ENCODE peak calls at places on chromosomes 12 and 14, in eight cellular contexts. F is tibial nerve, Z is A549, X is K562, H is SK-N-SH, I is stomach, S is ovary, B is transverse colon. M is an unnamed sample.

GRCh38 chr14:91369628-91370445 is 47.8 kb downstream of the CCDC88C start:
- DNase-seq in F (no peak), Z (no peak), X (no peak), H (no peak), I (no peak), S (no peak), B (no peak), M (no peak)

GRCh38 chr12:112121780-112122565 is 3.4 kb upstream of the TRAFD1 start:
- DNase-seq in F (peak; percentile 55), Z (peak; percentile 79), X (no peak), H (no peak), I (peak; percentile 60), S (peak; percentile 80), B (peak; percentile 64), M (no peak)

GRCh38 chr12:83823386-83824045 is 1089.1 kb downstream of the SLC6A15 start:
- DNase-seq in F (no peak), Z (peak; percentile 61), X (peak; percentile 5), H (peak; percentile 12), I (peak; percentile 63), S (no peak), B (peak; percentile 21), M (no peak)

GRCh38 chr12:46165191-46165590 is 103.7 kb downstream of the SLC38A1 start:
- DNase-seq in F (no peak), Z (no peak), X (no peak), H (no peak), I (no peak), S (no peak), B (no peak), M (no peak)

GRCh38 chr14:102206901-102207300 is 67.2 kb downstream of the WDR20 start:
- DNase-seq in F (no peak), Z (no peak), X (no peak), H (no peak), I (peak; percentile 24), S (no peak), B (no peak), M (no peak)

GRCh38 chr14:43356984-43357545 is 1150.0 kb downstream of the FSCB start:
- DNase-seq in F (no peak), Z (no peak), X (no peak), H (no peak), I (no peak), S (no peak), B (no peak), M (no peak)

GRCh38 chr12:98516184-98516873 is 939 bp downstream of the TMPO start:
- DNase-seq in F (peak; percentile 33), Z (peak; percentile 95), X (no peak), H (peak; percentile 80), I (peak; percentile 71), S (peak; percentile 72), B (peak; percentile 82), M (no peak)

GRCh38 chr12:92408072-92408900 is 262.6 kb upstream of the BTG1 start:
- DNase-seq in F (no peak), Z (peak; percentile 65), X (peak; percentile 23), H (peak; percentile 55), I (peak; percentile 31), S (no peak), B (peak; percentile 56), M (no peak)

GRCh38 chr14:20409226-20409625 is 4.1 kb downstream of the TEP1 start:
- DNase-seq in F (no peak), Z (no peak), X (no peak), H (no peak), I (no peak), S (no peak), B (no peak), M (no peak)

GRCh38 chr14:89401241-89401640 is 15.8 kb downstream of the FOXN3 start:
- DNase-seq in F (no peak), Z (no peak), X (no peak), H (no peak), I (no peak), S (no peak), B (no peak), M (peak; percentile 33)

GRCh38 chr14:22845821-22846625 is 9.6 kb downstream of the MMP14 start:
- DNase-seq in F (no peak), Z (no peak), X (no peak), H (no peak), I (no peak), S (no peak), B (no peak), M (peak; percentile 65)

GRCh38 chr12:66495709-66496108 is 183.2 kb downstream of the GRIP1 start:
- DNase-seq in F (no peak), Z (no peak), X (no peak), H (no peak), I (no peak), S (no peak), B (no peak), M (no peak)

GRCh38 chr14:103129301-103130016 is 6.2 kb downstream of the TNFAIP2 start:
- DNase-seq in F (no peak), Z (no peak), X (no peak), H (peak; percentile 41), I (no peak), S (no peak), B (no peak), M (no peak)

GRCh38 chr12:106118278-106118820 is 20.4 kb downstream of the NUAK1 start:
- DNase-seq in F (no peak), Z (no peak), X (no peak), H (no peak), I (no peak), S (no peak), B (no peak), M (no peak)

GRCh38 chr12:16350682-16351081 is 3.2 kb downstream of the MGST1 start:
- DNase-seq in F (peak; percentile 52), Z (peak; percentile 81), X (no peak), H (no peak), I (no peak), S (no peak), B (no peak), M (peak; percentile 70)

GRCh38 chr12:111753144-111753881 is 13.4 kb upstream of the ALDH2 start:
- DNase-seq in F (no peak), Z (peak; percentile 63), X (peak; percentile 84), H (peak; percentile 95), I (peak; percentile 67), S (peak; percentile 72), B (peak; percentile 75), M (no peak)

GRCh38 chr14:53890611-53891091 is 66.0 kb downstream of the BMP4 start:
- DNase-seq in F (no peak), Z (no peak), X (no peak), H (no peak), I (no peak), S (no peak), B (no peak), M (no peak)

GRCh38 chr12:76375470-76375869 is 27.3 kb upstream of the BBS10 start:
- DNase-seq in F (no peak), Z (peak; percentile 11), X (no peak), H (no peak), I (no peak), S (no peak), B (no peak), M (no peak)

GRCh38 chr12:4366090-4366489 is 13.4 kb downstream of the FGF23 start:
- DNase-seq in F (no peak), Z (no peak), X (no peak), H (no peak), I (no peak), S (no peak), B (no peak), M (no peak)
- H3K4me1 ChIP-seq in F (no peaks in the 10 kb centered on the region), Z (no peaks in the 10 kb centered on the region), X (no peaks in the 10 kb centered on the region), H (no peaks in the 10 kb centered on the region), I (no peaks in the 10 kb centered on the region), S (no peaks in the 10 kb centered on the region), B (no peaks in the 10 kb centered on the region), M (no peaks in the 10 kb centered on the region)

DNA sequence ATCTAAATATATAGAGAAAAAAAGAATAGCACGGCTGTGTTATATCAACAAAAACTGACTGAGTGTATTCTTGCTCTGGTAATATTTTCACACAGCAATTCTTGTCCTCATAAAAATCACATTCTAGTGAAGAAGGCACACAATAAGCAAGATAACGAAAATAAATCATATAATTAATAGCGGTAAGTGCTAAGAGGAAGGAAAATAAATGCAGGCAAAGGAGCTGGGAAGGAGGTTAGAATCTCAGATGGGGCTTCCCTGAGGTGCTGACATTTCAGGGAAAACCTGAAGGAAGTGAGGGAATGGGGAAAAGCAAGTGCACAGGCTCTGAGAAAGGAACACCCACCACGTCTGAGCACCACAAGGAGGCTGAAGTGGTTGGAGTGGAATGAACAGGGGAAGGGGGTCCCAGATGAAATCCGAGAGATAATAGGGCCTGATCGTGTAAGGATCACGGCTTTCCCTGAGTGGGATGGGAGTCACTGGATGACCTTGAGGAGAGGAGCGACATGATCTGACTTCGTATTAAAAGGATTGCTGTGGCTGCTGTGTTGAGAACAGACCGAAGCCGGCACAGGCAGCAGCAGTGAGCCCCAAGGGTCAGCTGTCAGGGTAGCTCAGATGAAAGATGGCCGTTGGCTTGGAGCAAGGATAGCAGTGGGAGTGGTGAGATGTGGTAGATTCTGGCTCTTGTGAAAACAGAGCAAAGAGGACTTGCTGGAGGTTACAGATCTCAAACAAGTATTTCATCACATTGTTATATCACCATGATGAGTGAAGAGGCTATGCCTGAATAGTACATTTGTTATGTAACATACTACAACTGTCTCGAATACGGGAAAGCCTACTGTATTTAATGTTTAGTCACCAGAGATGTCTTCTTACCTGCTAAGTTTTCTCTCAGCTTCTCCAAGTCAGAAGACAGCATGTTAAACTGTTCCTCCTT is 67.1 kb upstream of the VPS33A start:
- DNase-seq in F (no peak), Z (no peak), X (peak; percentile 13), H (no peak), I (no peak), S (no peak), B (no peak), M (no peak)
- TF ChIP-seq EP300 in F (no peak), Z (no peak), X (peak; percentile 92), H (no peak), I (no peak), S (no peak), B (no peak), M (no peak)

DNA sequence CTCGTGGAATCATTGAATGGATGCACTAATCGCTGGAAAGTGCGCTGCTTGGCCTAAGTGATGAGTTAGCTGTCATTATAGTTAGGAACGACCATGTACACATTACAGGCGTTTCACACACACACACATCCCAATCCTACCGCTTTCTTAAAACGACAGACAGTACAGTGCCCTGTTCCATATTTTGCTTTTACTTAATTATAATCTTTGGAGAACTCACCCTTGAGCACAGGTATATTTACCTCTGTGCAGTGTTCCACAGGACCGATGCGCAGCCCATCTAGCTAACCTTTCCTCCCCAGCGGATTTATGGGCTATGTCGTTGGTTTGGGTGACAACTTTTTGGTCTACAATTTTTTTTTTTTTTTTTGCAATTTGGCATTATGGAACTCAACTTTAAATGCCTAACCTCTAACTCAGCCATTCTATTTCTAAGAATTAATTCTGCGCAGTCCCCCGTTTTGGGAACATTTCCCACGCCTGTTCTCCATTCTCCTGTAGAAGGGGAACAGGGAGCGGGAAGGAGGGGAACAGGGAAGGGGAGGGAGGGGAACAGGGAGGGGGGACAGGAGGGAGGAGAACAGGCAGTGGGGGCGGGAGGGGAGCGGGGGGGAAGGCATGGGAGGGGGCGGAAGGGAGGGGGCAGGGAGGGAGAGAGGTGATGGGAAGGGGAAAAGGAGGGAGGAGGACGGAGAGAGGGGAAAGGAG is 663 bp upstream of the ULK1 start:
- DNase-seq in F (no peak), Z (no peak), X (no peak), H (no peak), I (no peak), S (no peak), B (no peak), M (no peak)
- H3K4me1 ChIP-seq in F (no peaks in the 10 kb centered on the region), Z (peaks cover 20% of the 10 kb centered on the region), X (peaks cover 4% of the 10 kb centered on the region), H (peaks cover 7% of the 10 kb centered on the region), I (peaks cover 45% of the 10 kb centered on the region), S (peaks cover 5% of the 10 kb centered on the region), B (peaks cover 15% of the 10 kb centered on the region), M (peaks cover 30% of the 10 kb centered on the region)

DNA sequence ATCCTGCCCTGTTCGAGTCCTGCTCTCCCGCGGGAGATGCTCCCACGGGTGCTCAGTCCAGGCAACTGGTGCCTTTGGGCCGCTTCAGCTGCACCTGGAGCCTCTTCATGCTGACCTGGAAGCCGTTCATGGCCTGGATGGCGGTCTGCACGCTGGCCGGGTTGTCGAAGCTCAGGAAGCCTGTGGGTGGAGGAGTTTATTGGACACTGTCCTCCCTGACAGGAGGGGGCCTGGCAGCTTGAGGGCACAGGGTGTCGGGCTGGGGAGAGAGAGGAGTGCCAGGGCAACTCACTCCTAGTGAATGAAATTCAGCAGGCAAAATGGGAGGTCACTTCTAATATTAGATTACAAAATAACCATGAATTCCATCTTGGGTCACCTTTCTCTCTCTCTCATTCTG is 9.3 kb upstream of the NFYB start:
- DNase-seq in F (no peak), Z (no peak), X (no peak), H (no peak), I (no peak), S (no peak), B (no peak), M (no peak)
- TF ChIP-seq EP300 in F (no peak), Z (no peak), X (no peak), H (no peak), I (no peak), S (no peak), B (no peak), M (no peak)